ENCODE peak calls at places on chromosomes 13 and 19, in eight cellular contexts. E, R, F, U, A, Y, M and V are unnamed samples.

GRCh38 chr13:89900104-89900760 is 1447.3 kb upstream of the MIR17HG start:
- DNase-seq in F (no peak), M (no peak), R (peak), Y (no peak), E (no peak), A (no peak), U (no peak), V (no peak)

GRCh38 chr13:114148521-114148855 is 16.1 kb upstream of the RASA3 start:
- DNase-seq in Y (no peak), M (no peak), F (peak), U (peak), E (peak), A (no peak), R (no peak), V (no peak)

GRCh38 chr19:18708452-18709231 is 25.2 kb downstream of the CRTC1 start:
- DNase-seq in F (no peak), R (no peak), M (no peak), A (peak), U (no peak), Y (peak), E (no peak), V (no peak)

GRCh38 chr19:11478167-11479089 is 2.4 kb downstream of the ELAVL3 start:
- DNase-seq in U (no peak), M (no peak), E (no peak), F (no peak), R (no peak), A (no peak), Y (no peak), V (no peak)

GRCh38 chr19:18961767-18962423 is 20.9 kb upstream of the HOMER3 start:
- DNase-seq in Y (no peak), R (no peak), A (no peak), M (no peak), U (no peak), E (no peak), F (no peak), V (no peak)

GRCh38 chr13:65638572-65639168 is 1591.5 kb downstream of the PCDH9 start:
- DNase-seq in R (peak), M (no peak), F (no peak), E (no peak), Y (no peak), A (no peak), U (peak), V (peak)

GRCh38 chr13:44013666-44014291 is 134.1 kb downstream of the LACC1 start:
- DNase-seq in R (peak), A (peak), E (no peak), M (no peak), F (no peak), Y (no peak), U (no peak), V (peak)

GRCh38 chr13:66048888-66049287 is 1181.2 kb downstream of the PCDH9 start:
- DNase-seq in Y (no peak), M (no peak), A (no peak), R (no peak), U (no peak), E (no peak), F (no peak), V (no peak)

GRCh38 chr19:34365463-34366401 is 736 bp downstream of the GPI start:
- DNase-seq in R (peak), U (peak), Y (no peak), F (no peak), M (peak), E (peak), A (peak), V (peak)

GRCh38 chr13:101424381-101425155 is 8.3 kb upstream of the NALCN start:
- DNase-seq in A (no peak), E (no peak), F (no peak), U (no peak), R (no peak), Y (no peak), M (no peak), V (no peak)

GRCh38 chr13:50220938-50221337 is 205.7 kb downstream of the KCNRG start:
- DNase-seq in M (no peak), E (peak), F (no peak), U (no peak), A (no peak), R (peak), Y (no peak), V (peak)

GRCh38 chr19:9531933-9532332 is 6.5 kb downstream of the ZNF426 start:
- DNase-seq in M (no peak), R (peak), U (no peak), E (no peak), Y (no peak), F (no peak), A (no peak), V (no peak)

GRCh38 chr19:46056536-46056935 is 15.7 kb upstream of the IGFL4 start:
- DNase-seq in U (no peak), F (no peak), R (no peak), E (no peak), Y (no peak), M (no peak), A (no peak), V (no peak)

GRCh38 chr19:6807291-6807690 is 34.8 kb downstream of the VAV1 start:
- DNase-seq in E (no peak), A (no peak), F (no peak), Y (no peak), M (no peak), U (no peak), R (no peak), V (no peak)

GRCh38 chr13:51211910-51212309 is 10.3 kb upstream of the FAM124A start:
- DNase-seq in Y (no peak), R (no peak), E (no peak), A (no peak), F (no peak), M (no peak), U (no peak), V (no peak)

GRCh38 chr19:11848594-11849263 is at the start of gene ZNF439:
- DNase-seq in E (peak), R (peak), U (peak), Y (peak), M (peak), A (peak), F (peak), V (peak)

GRCh38 chr19:49875801-49876421 is 1.2 kb downstream of the AKT1S1 start:
- DNase-seq in M (peak), U (peak), F (no peak), R (no peak), A (peak), E (peak), Y (peak), V (peak)

GRCh38 chr13:87827479-87827878 is 156.3 kb downstream of the SLITRK5 start:
- DNase-seq in R (peak), E (no peak), M (no peak), A (no peak), F (no peak), Y (no peak), U (no peak), V (peak)

GRCh38 chr13:112725346-112726017 is 35.6 kb downstream of the ATP11A start:
- DNase-seq in R (no peak), A (peak), F (no peak), U (peak), Y (no peak), M (peak), E (peak), V (peak)

GRCh38 chr19:51084505-51084904 is 1.8 kb upstream of the KLK14 start:
- DNase-seq in E (no peak), M (no peak), A (no peak), Y (no peak), R (no peak), U (no peak), F (no peak), V (no peak)

GRCh38 chr19:12939292-12939606 is 840 bp downstream of the CALR start:
- DNase-seq in U (peak), Y (no peak), A (no peak), M (no peak), F (no peak), E (peak), R (peak), V (peak)

GRCh38 chr19:11626252-11626651 is 29.0 kb downstream of the ZNF627 start:
- DNase-seq in R (no peak), F (no peak), E (peak), Y (no peak), M (no peak), A (no peak), U (no peak), V (no peak)

GRCh38 chr13:55728229-55728628 is 1412.5 kb upstream of the PRR20A start:
- DNase-seq in A (no peak), R (no peak), F (no peak), U (no peak), M (no peak), Y (no peak), E (no peak), V (no peak)

GRCh38 chr19:10183926-10184325 is 10.8 kb downstream of the DNMT1 start:
- DNase-seq in F (no peak), E (no peak), Y (no peak), A (no peak), M (no peak), U (no peak), R (no peak), V (no peak)

GRCh38 chr13:85520445-85520844 is 278.8 kb downstream of the SLITRK6 start:
- DNase-seq in U (no peak), R (peak), Y (no peak), F (no peak), M (no peak), E (no peak), A (no peak), V (peak)

GRCh38 chr19:33280351-33280921 is 21.9 kb downstream of the CEBPA start:
- DNase-seq in E (no peak), R (no peak), F (no peak), Y (no peak), A (no peak), M (no peak), U (peak), V (no peak)

GRCh38 chr13:36130168-36130541 is 1.0 kb downstream of the DCLK1 start:
- DNase-seq in R (no peak), A (no peak), Y (no peak), U (no peak), M (no peak), F (no peak), E (no peak), V (no peak)
- H3K4me3 ChIP-seq in R (peak), A (peak), Y (peak), U (no peak), M (peak), F (peak), E (no peak), V (peak)

GRCh38 chr13:19890030-19890429 is 26.6 kb upstream of the ZMYM5 start:
- DNase-seq in R (no peak), A (no peak), M (no peak), E (no peak), Y (no peak), F (no peak), U (no peak), V (no peak)

GRCh38 chr13:19888799-19889198 is 25.4 kb upstream of the ZMYM5 start:
- DNase-seq in A (no peak), Y (no peak), F (no peak), E (no peak), M (no peak), R (peak), U (no peak), V (peak)
- TF ChIP-seq CTCF in A (peak), Y (no peak), F (no peak), E (no peak), M (no peak), R (peak), U (peak), V (peak)

DNA sequence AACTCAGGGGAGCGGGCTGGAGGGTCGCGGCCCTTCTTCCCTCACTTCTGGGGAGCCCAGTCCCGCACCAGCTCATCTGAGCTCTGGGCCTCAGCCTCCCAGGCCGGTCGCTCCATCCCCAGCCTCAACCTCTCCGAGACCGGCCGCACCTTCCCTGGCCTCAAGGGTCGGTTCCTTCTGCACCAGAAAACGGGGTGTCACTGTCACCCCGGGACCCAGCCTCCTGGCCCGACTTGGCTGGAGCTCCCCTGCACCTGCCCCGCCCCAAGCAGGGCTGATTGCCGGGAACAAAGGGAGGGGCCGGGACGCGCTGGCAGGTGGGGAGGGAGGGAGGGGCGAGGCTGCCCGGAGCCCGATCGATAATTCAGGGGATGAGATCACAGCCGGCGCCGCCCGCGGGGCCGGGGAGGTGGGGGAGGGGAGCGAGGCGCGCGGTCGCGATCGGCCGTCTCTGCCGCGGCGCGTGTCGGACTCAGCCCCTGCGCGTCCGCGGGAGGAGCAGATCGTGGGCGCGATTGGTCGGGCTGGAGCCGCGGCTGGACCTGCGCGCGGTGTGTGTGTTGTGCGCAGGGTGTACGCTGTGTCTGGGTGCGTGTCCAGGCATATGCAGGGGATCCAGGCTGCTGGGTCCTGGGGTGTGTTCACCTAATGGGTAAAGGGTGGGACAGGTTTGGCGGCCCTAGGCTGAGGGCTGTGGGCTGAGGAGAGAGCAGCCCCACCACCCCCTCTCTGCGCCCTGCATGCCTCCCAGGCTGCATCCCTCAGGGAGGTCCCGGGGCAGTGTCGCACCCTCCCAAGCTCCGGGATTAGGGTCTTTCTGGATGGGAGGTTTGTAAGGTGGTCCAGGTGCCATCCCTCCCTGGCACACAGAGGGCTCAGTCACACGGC is 1.1 kb upstream of the SHC2 start:
- DNase-seq in Y (no peak), R (no peak), F (no peak), E (peak), U (no peak), A (no peak), M (no peak), V (no peak)
- H3K4me3 ChIP-seq in Y (peak), R (no peak), F (peak), E (peak), U (no peak), A (peak), M (peak), V (no peak)

GRCh38 chr13:22761709-22762108 is 419.1 kb upstream of the SGCG start:
- DNase-seq in R (no peak), F (no peak), M (no peak), Y (no peak), A (no peak), E (no peak), U (no peak), V (no peak)

GRCh38 chr13:22758245-22758644 is 422.5 kb upstream of the SGCG start:
- DNase-seq in A (no peak), E (no peak), U (no peak), R (no peak), M (no peak), F (no peak), Y (no peak), V (no peak)

GRCh38 chr13:22757530-22758120 is 423.2 kb upstream of the SGCG start:
- DNase-seq in A (no peak), E (no peak), M (no peak), F (no peak), U (no peak), R (peak), Y (no peak), V (peak)
- TF ChIP-seq CTCF in A (peak), E (no peak), M (no peak), F (no peak), U (no peak), R (peak), Y (no peak), V (peak)

GRCh38 chr19:52991021-52991420 is 22.7 kb upstream of the ERVV-1 start:
- DNase-seq in R (peak), E (no peak), U (no peak), A (no peak), F (no peak), Y (no peak), M (no peak), V (no peak)
- H3K4me3 ChIP-seq in R (no peak), E (no peak), U (no peak), A (no peak), F (no peak), Y (no peak), M (no peak), V (no peak)

DNA sequence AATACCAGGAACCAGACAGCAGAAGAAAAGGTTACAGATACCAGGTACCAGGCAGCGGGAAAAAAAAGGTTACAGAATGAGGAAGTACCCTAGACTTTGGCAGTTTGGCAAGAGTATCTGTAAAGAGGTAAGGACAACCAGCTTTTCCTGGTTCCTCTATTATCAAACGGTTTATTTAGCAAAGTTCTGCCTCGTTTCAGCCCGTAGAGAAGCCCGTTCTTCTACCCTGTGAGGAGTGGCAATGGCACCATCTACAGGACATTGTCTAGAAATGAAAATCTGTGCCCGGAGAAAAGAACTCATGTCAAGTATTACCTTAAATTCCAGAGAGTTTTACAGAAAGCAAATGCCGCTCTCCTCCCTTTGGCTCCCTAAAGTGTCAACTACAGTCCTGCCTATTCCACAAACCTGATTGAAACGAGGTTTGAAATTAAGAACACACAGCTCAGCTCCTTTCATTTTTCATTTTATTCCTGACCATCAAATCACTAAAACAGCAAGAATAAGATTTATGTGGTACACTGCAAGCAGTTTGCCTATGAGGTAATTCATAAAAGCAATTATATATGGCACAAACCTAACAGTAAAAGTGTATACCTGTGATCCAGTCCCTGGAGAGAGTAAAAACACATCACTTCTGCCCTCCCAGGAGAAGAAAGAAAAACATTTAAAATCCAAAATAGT is 226.3 kb downstream of the SLC7A1 start:
- DNase-seq in Y (no peak), E (no peak), F (no peak), U (peak), M (no peak), R (peak), A (no peak), V (peak)
- TF ChIP-seq CTCF in Y (peak), E (no peak), F (peak), U (peak), M (peak), R (peak), A (peak), V (peak)

GRCh38 chr19:14116918-14117578 is 514 bp downstream of the PRKACA start:
- DNase-seq in A (peak), E (peak), F (no peak), M (peak), Y (peak), U (no peak), R (no peak), V (no peak)

GRCh38 chr19:14114854-14115253 is 2.7 kb downstream of the PRKACA start:
- DNase-seq in M (peak), Y (peak), U (peak), E (peak), R (peak), F (no peak), A (peak), V (no peak)

GRCh38 chr19:14114439-14114838 is 3.1 kb downstream of the PRKACA start:
- DNase-seq in U (no peak), R (no peak), A (no peak), E (no peak), F (no peak), Y (peak), M (no peak), V (no peak)

GRCh38 chr19:14116525-14116917 is 1.0 kb downstream of the PRKACA start:
- DNase-seq in M (no peak), E (no peak), A (no peak), U (no peak), Y (peak), R (no peak), F (no peak), V (no peak)

DNA sequence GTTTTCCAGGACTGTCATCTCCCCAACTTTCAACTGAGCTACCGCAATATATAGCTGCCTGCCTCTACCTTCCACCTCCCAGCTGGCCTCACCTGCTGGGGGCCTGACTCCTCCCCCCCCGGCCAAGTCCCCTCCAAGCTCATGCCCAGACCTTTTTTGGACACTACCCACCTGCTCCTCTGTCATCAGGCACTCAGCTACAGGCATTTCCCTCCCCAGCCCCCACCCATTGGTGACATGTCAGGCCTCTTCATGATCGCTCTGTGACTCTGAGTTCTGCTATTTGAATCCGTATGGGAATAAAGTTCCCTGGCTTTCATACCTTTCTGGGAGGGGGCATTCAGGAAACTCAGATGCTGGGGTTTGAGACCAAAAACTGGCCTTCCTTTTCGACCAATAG is 1.8 kb downstream of the PRKACA start:
- DNase-seq in F (no peak), R (no peak), E (no peak), Y (peak), M (no peak), U (no peak), A (no peak), V (no peak)
- H3K4me3 ChIP-seq in F (peak), R (peak), E (no peak), Y (peak), M (peak), U (no peak), A (no peak), V (peak)